ENCODE peak calls at places on chromosomes 3 and 15, in seven cellular contexts. I is fibroblast of pulmonary artery; A is LoVo; M is stimulated activated CD4-positive, alpha-beta T cell treated with anti-CD3 and anti-CD28 coated beads, Interleukin-1b, Interleukin-23, amount 100 ng/mL, for 24 hours; T is NCI-H2029; J is mesothelial cell of epicardium; D is body of pancreas. G is an unnamed sample.

GRCh38 chr3:72892081-72892763 is 4.4 kb downstream of the GXYLT2 start:
- DNase-seq in J (no peak), T (peak; percentile 37), D (no peak), A (no peak), I (peak; percentile 95), M (no peak), G (no peak)

GRCh38 chr3:10581251-10581650 is 75.9 kb upstream of the ATP2B2 start:
- DNase-seq in I (no peak), T (no peak), J (no peak), M (no peak), A (no peak), D (no peak), G (no peak)

GRCh38 chr3:48408823-48409281 is 21.0 kb downstream of the PLXNB1 start:
- DNase-seq in I (no peak), A (no peak), T (no peak), J (no peak), M (no peak), D (peak; percentile 4), G (no peak)

GRCh38 chr15:53987480-53987879 is 9.2 kb downstream of the UNC13C start:
- DNase-seq in M (no peak), T (no peak), D (no peak), J (no peak), I (no peak), A (no peak), G (no peak)

GRCh38 chr3:11619461-11619860 is 24.3 kb downstream of the VGLL4 start:
- DNase-seq in J (no peak), A (no peak), D (no peak), I (no peak), T (no peak), M (no peak), G (no peak)

GRCh38 chr3:54045416-54045815 is 76.9 kb upstream of the CACNA2D3 start:
- DNase-seq in T (no peak), I (peak; percentile 62), A (no peak), D (no peak), M (no peak), J (no peak), G (no peak)

GRCh38 chr3:38829404-38829803 is 13.4 kb upstream of the SCN10A start:
- DNase-seq in I (peak; percentile 87), A (peak; percentile 43), J (no peak), T (no peak), M (no peak), D (no peak), G (no peak)

GRCh38 chr3:107430214-107431047 is 53.2 kb downstream of the CCDC54 start:
- DNase-seq in M (no peak), A (no peak), T (no peak), D (no peak), J (no peak), I (peak; percentile 44), G (no peak)

GRCh38 chr3:12716605-12717121 is 42.4 kb downstream of the TMEM40 start:
- DNase-seq in A (no peak), D (no peak), I (peak; percentile 64), T (no peak), J (no peak), M (no peak), G (no peak)

GRCh38 chr15:45581919-45582318 is 5.3 kb upstream of the BLOC1S6 start:
- DNase-seq in J (no peak), D (no peak), I (no peak), A (no peak), T (no peak), M (no peak), G (no peak)

GRCh38 chr3:191641789-191642188 is 180.8 kb downstream of the PYDC2 start:
- DNase-seq in J (no peak), A (no peak), I (no peak), M (no peak), D (no peak), T (no peak), G (no peak)

GRCh38 chr3:89300519-89300918 is 193.1 kb downstream of the EPHA3 start:
- DNase-seq in D (no peak), J (no peak), M (no peak), I (no peak), T (no peak), A (no peak), G (no peak)

GRCh38 chr3:127459891-127460290 is 130.6 kb downstream of the TPRA1 start:
- DNase-seq in I (no peak), M (no peak), J (no peak), A (no peak), D (no peak), T (no peak), G (no peak)

GRCh38 chr15:58529041-58529440 is 97.2 kb downstream of the LIPC start:
- DNase-seq in A (no peak), T (no peak), I (no peak), D (peak; percentile 35), M (no peak), J (no peak), G (no peak)

GRCh38 chr3:59979542-59979941 is 929.7 kb upstream of the CFAP20DC start:
- DNase-seq in M (no peak), I (no peak), J (no peak), D (no peak), A (no peak), T (no peak), G (no peak)

GRCh38 chr15:65980824-65981456 is 111.6 kb downstream of the RAB11A start:
- DNase-seq in A (peak; percentile 74), J (peak; percentile 43), T (no peak), M (no peak), I (peak; percentile 78), D (peak; percentile 86), G (peak; percentile 56)

GRCh38 chr3:180306691-180307090 is 270.0 kb upstream of the PEX5L start:
- DNase-seq in J (no peak), A (no peak), T (peak; percentile 63), I (no peak), M (no peak), D (peak; percentile 54), G (no peak)

GRCh38 chr15:66482539-66482938 is 15.0 kb downstream of the SNAPC5 start:
- DNase-seq in J (no peak), A (no peak), T (no peak), I (no peak), D (no peak), M (no peak), G (no peak)

GRCh38 chr3:54830658-54831057 is 97.2 kb downstream of the LRTM1 start:
- DNase-seq in J (no peak), M (no peak), I (peak; percentile 18), D (peak; percentile 10), T (no peak), A (no peak), G (peak; percentile 16)

GRCh38 chr3:134326760-134327593 is 47.3 kb downstream of the AMOTL2 start:
- DNase-seq in D (peak; percentile 44), I (peak; percentile 99), T (no peak), A (peak; percentile 51), M (no peak), J (no peak), G (no peak)

GRCh38 chr15:69659454-69660050 is 206.9 kb downstream of the RPLP1 start:
- DNase-seq in I (no peak), A (no peak), J (no peak), D (no peak), T (no peak), M (no peak), G (no peak)

GRCh38 chr15:64149424-64150235 is 1.9 kb upstream of the SNX22 start:
- DNase-seq in I (no peak), T (no peak), M (no peak), A (no peak), D (no peak), J (no peak), G (no peak)

GRCh38 chr3:55904716-55905115 is 417.6 kb upstream of the WNT5A start:
- DNase-seq in A (no peak), T (no peak), D (no peak), J (no peak), I (no peak), M (no peak), G (no peak)

GRCh38 chr15:95449229-95449628 is 881.3 kb upstream of the NR2F2 start:
- DNase-seq in D (no peak), A (no peak), I (no peak), M (no peak), T (no peak), J (no peak), G (no peak)

GRCh38 chr3:129836381-129837056 is 57.0 kb downstream of the TMCC1 start:
- DNase-seq in D (no peak), M (no peak), J (no peak), A (no peak), T (no peak), I (peak; percentile 26), G (no peak)

GRCh38 chr3:70488131-70488530 is 175.7 kb upstream of the MDFIC2 start:
- DNase-seq in J (no peak), I (no peak), A (no peak), M (no peak), D (no peak), T (no peak), G (no peak)

GRCh38 chr3:179929091-179929529 is 107.6 kb downstream of the PEX5L start:
- DNase-seq in D (peak; percentile 69), T (peak; percentile 38), M (peak; percentile 11), I (peak; percentile 74), A (peak; percentile 48), J (no peak), G (peak; percentile 37)

GRCh38 chr3:129352045-129352444 is 73.4 kb downstream of the HMCES start:
- DNase-seq in I (no peak), A (no peak), M (no peak), J (no peak), D (no peak), T (no peak), G (no peak)

GRCh38 chr3:113557374-113557773 is 25.0 kb downstream of the SIDT1 start:
- DNase-seq in M (no peak), T (no peak), D (no peak), J (no peak), I (peak; percentile 43), A (peak; percentile 81), G (peak; percentile 16)

GRCh38 chr15:99401971-99402732 is 150.9 kb downstream of the LRRC28 start:
- DNase-seq in T (no peak), I (no peak), D (no peak), J (no peak), A (no peak), M (no peak), G (no peak)

GRCh38 chr15:51098331-51098619 is 3.6 kb upstream of the TNFAIP8L3 start:
- DNase-seq in T (no peak), M (no peak), I (no peak), A (no peak), J (no peak), D (no peak), G (no peak)

GRCh38 chr3:45224824-45225464 is 1.1 kb downstream of the TMEM158 start:
- DNase-seq in J (no peak), I (peak; percentile 77), M (no peak), D (peak; percentile 77), T (peak; percentile 69), A (peak; percentile 74), G (no peak)

GRCh38 chr15:64792282-64792681 is 16.9 kb upstream of the RBPMS2 start:
- DNase-seq in A (no peak), M (no peak), T (no peak), D (no peak), J (no peak), I (no peak), G (no peak)

GRCh38 chr15:32003558-32003957 is 26.8 kb upstream of the CHRNA7 start:
- DNase-seq in M (no peak), J (no peak), D (no peak), I (no peak), T (no peak), A (no peak), G (no peak)

GRCh38 chr15:92901053-92901761 is 1.1 kb downstream of the CHD2 start:
- DNase-seq in J (no peak), T (no peak), A (no peak), I (no peak), D (no peak), M (no peak), G (no peak)

GRCh38 chr3:180416111-180416541 is 185.8 kb upstream of the TTC14 start:
- DNase-seq in M (no peak), T (no peak), J (no peak), I (no peak), A (no peak), D (no peak), G (no peak)

GRCh38 chr3:101988591-101988990 is 139.3 kb downstream of the NFKBIZ start:
- DNase-seq in T (no peak), D (no peak), A (no peak), M (no peak), J (no peak), I (no peak), G (no peak)

GRCh38 chr3:124768812-124769211 is 38.6 kb downstream of the UMPS start:
- DNase-seq in M (no peak), T (peak; percentile 12), A (no peak), I (peak; percentile 29), J (no peak), D (peak; percentile 52), G (no peak)

G was measured in HCT116.